ENCODE peak calls at places on chromosomes 7 and 10, in eight cellular contexts. One of them, this sample, is unnamed.

GRCh38 chr10:79023489-79024162 is 45.1 kb upstream of the ZMIZ1 start:
- DNase-seq in brain microvascular endothelial cell: no peak
- DNase-seq in nephron progenitor cell: no peak
- DNase-seq in fibroblast of mammary gland: peak
- DNase-seq in AG10803: no peak
- DNase-seq in endothelial cell: no peak
- DNase-seq in colonic mucosa: no peak
- DNase-seq in A549: no peak
- DNase-seq in this sample: no peak

GRCh38 chr10:2957785-2958184 is 109.6 kb upstream of the PFKP start:
- DNase-seq in fibroblast of mammary gland: no peak
- DNase-seq in nephron progenitor cell: no peak
- DNase-seq in A549: no peak
- DNase-seq in endothelial cell: no peak
- DNase-seq in colonic mucosa: no peak
- DNase-seq in AG10803: no peak
- DNase-seq in brain microvascular endothelial cell: no peak
- DNase-seq in this sample: no peak

GRCh38 chr7:2802504-2803341 is 41.4 kb downstream of the GNA12 start:
- DNase-seq in A549: peak
- DNase-seq in colonic mucosa: no peak
- DNase-seq in brain microvascular endothelial cell: peak
- DNase-seq in fibroblast of mammary gland: peak
- DNase-seq in endothelial cell: no peak
- DNase-seq in AG10803: no peak
- DNase-seq in nephron progenitor cell: no peak
- DNase-seq in this sample: no peak

GRCh38 chr7:135490783-135491182 is 19.1 kb downstream of the CNOT4 start:
- DNase-seq in endothelial cell: no peak
- DNase-seq in brain microvascular endothelial cell: peak
- DNase-seq in fibroblast of mammary gland: peak
- DNase-seq in colonic mucosa: peak
- DNase-seq in nephron progenitor cell: no peak
- DNase-seq in AG10803: peak
- DNase-seq in A549: peak
- DNase-seq in this sample: no peak

GRCh38 chr7:54037873-54038272 is 504.3 kb upstream of the VSTM2A start:
- DNase-seq in colonic mucosa: no peak
- DNase-seq in brain microvascular endothelial cell: no peak
- DNase-seq in A549: no peak
- DNase-seq in AG10803: no peak
- DNase-seq in endothelial cell: no peak
- DNase-seq in fibroblast of mammary gland: no peak
- DNase-seq in nephron progenitor cell: no peak
- DNase-seq in this sample: no peak

GRCh38 chr10:5622586-5622985 is 43.8 kb downstream of the ASB13 start:
- DNase-seq in nephron progenitor cell: no peak
- DNase-seq in brain microvascular endothelial cell: no peak
- DNase-seq in A549: no peak
- DNase-seq in fibroblast of mammary gland: no peak
- DNase-seq in endothelial cell: no peak
- DNase-seq in colonic mucosa: no peak
- DNase-seq in AG10803: no peak
- DNase-seq in this sample: no peak

GRCh38 chr7:30548762-30549344 is 44.2 kb upstream of the GGCT start:
- DNase-seq in endothelial cell: peak
- DNase-seq in colonic mucosa: peak
- DNase-seq in fibroblast of mammary gland: peak
- DNase-seq in brain microvascular endothelial cell: peak
- DNase-seq in AG10803: peak
- DNase-seq in A549: peak
- DNase-seq in nephron progenitor cell: peak
- DNase-seq in this sample: peak

GRCh38 chr10:16440396-16441105 is 3.7 kb downstream of the PTER start:
- DNase-seq in endothelial cell: no peak
- DNase-seq in brain microvascular endothelial cell: no peak
- DNase-seq in fibroblast of mammary gland: no peak
- DNase-seq in A549: no peak
- DNase-seq in AG10803: no peak
- DNase-seq in colonic mucosa: peak
- DNase-seq in nephron progenitor cell: no peak
- DNase-seq in this sample: no peak

GRCh38 chr10:102435529-102436233 is 3.3 kb upstream of the CUEDC2 start:
- DNase-seq in endothelial cell: no peak
- DNase-seq in colonic mucosa: no peak
- DNase-seq in brain microvascular endothelial cell: no peak
- DNase-seq in nephron progenitor cell: peak
- DNase-seq in A549: no peak
- DNase-seq in AG10803: no peak
- DNase-seq in fibroblast of mammary gland: no peak
- DNase-seq in this sample: no peak

GRCh38 chr7:139647085-139647484 is 123.6 kb downstream of the CLEC2L start:
- DNase-seq in endothelial cell: no peak
- DNase-seq in A549: no peak
- DNase-seq in AG10803: no peak
- DNase-seq in nephron progenitor cell: no peak
- DNase-seq in brain microvascular endothelial cell: peak
- DNase-seq in fibroblast of mammary gland: no peak
- DNase-seq in colonic mucosa: no peak
- DNase-seq in this sample: no peak

GRCh38 chr7:115975766-115976165 is 54.8 kb downstream of the TFEC start:
- DNase-seq in colonic mucosa: no peak
- DNase-seq in brain microvascular endothelial cell: no peak
- DNase-seq in A549: no peak
- DNase-seq in fibroblast of mammary gland: no peak
- DNase-seq in AG10803: no peak
- DNase-seq in endothelial cell: no peak
- DNase-seq in nephron progenitor cell: no peak
- DNase-seq in this sample: no peak

GRCh38 chr7:29274156-29275017 is 79.8 kb downstream of the CHN2 start:
- DNase-seq in brain microvascular endothelial cell: no peak
- DNase-seq in fibroblast of mammary gland: peak
- DNase-seq in endothelial cell: no peak
- DNase-seq in A549: no peak
- DNase-seq in colonic mucosa: no peak
- DNase-seq in nephron progenitor cell: no peak
- DNase-seq in AG10803: peak
- DNase-seq in this sample: no peak

GRCh38 chr10:122307669-122308486 is 36.8 kb downstream of the BTBD16 start:
- DNase-seq in brain microvascular endothelial cell: peak
- DNase-seq in fibroblast of mammary gland: peak
- DNase-seq in nephron progenitor cell: no peak
- DNase-seq in endothelial cell: no peak
- DNase-seq in A549: peak
- DNase-seq in colonic mucosa: peak
- DNase-seq in AG10803: peak
- DNase-seq in this sample: no peak

GRCh38 chr7:128936798-128937197 is 929 bp upstream of the IRF5 start:
- DNase-seq in AG10803: no peak
- DNase-seq in brain microvascular endothelial cell: no peak
- DNase-seq in nephron progenitor cell: no peak
- DNase-seq in A549: no peak
- DNase-seq in fibroblast of mammary gland: no peak
- DNase-seq in colonic mucosa: no peak
- DNase-seq in endothelial cell: no peak
- DNase-seq in this sample: no peak

GRCh38 chr10:80489371-80490112 is 35.4 kb downstream of the TSPAN14 start:
- DNase-seq in fibroblast of mammary gland: no peak
- DNase-seq in endothelial cell: no peak
- DNase-seq in AG10803: no peak
- DNase-seq in brain microvascular endothelial cell: no peak
- DNase-seq in nephron progenitor cell: no peak
- DNase-seq in A549: no peak
- DNase-seq in colonic mucosa: no peak
- DNase-seq in this sample: no peak

GRCh38 chr10:102449321-102450123 is 1.8 kb downstream of the C10orf95 start:
- DNase-seq in fibroblast of mammary gland: peak
- DNase-seq in endothelial cell: peak
- DNase-seq in A549: peak
- DNase-seq in brain microvascular endothelial cell: peak
- DNase-seq in AG10803: peak
- DNase-seq in colonic mucosa: peak
- DNase-seq in nephron progenitor cell: peak
- DNase-seq in this sample: no peak

GRCh38 chr10:87723500-87723899 is 63.8 kb downstream of the PAPSS2 start:
- DNase-seq in AG10803: no peak
- DNase-seq in A549: no peak
- DNase-seq in fibroblast of mammary gland: no peak
- DNase-seq in nephron progenitor cell: no peak
- DNase-seq in colonic mucosa: peak
- DNase-seq in endothelial cell: no peak
- DNase-seq in brain microvascular endothelial cell: no peak
- DNase-seq in this sample: no peak

GRCh38 chr7:55178863-55179773 is 160.3 kb downstream of the EGFR start:
- DNase-seq in A549: no peak
- DNase-seq in nephron progenitor cell: no peak
- DNase-seq in brain microvascular endothelial cell: no peak
- DNase-seq in fibroblast of mammary gland: no peak
- DNase-seq in AG10803: no peak
- DNase-seq in colonic mucosa: no peak
- DNase-seq in endothelial cell: no peak
- DNase-seq in this sample: no peak

DNA sequence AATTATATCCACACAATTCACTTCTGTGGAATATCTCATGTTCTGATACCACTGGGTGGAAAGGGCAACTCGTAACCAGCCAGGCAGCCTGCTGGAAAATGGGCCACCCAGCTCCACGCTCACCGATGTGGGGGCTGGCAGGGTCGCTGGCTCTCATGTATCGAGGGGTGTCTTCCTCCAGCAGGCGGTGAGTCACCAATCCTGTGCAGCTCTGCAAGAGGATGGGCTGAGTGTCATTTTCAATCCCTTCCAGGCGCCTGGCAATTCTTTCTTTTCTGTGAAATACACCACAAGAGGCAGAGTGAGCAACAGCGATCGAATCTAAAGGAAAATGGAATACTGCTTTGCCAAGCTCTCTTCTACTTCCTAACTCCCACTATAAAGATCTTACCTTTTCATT is 80.1 kb downstream of the SVIL start:
- DNase-seq in AG10803: peak
- DNase-seq in endothelial cell: no peak
- DNase-seq in nephron progenitor cell: no peak
- DNase-seq in colonic mucosa: no peak
- DNase-seq in brain microvascular endothelial cell: peak
- DNase-seq in fibroblast of mammary gland: peak
- DNase-seq in A549: no peak
- DNase-seq in this sample: no peak
- TF ChIP-seq CTCF in AG10803: peak
- TF ChIP-seq CTCF in endothelial cell: no peak
- TF ChIP-seq CTCF in nephron progenitor cell: no peak
- TF ChIP-seq CTCF in colonic mucosa: no peak
- TF ChIP-seq CTCF in brain microvascular endothelial cell: peak
- TF ChIP-seq CTCF in fibroblast of mammary gland: peak
- TF ChIP-seq CTCF in A549: no peak
- TF ChIP-seq CTCF in this sample: no peak

DNA sequence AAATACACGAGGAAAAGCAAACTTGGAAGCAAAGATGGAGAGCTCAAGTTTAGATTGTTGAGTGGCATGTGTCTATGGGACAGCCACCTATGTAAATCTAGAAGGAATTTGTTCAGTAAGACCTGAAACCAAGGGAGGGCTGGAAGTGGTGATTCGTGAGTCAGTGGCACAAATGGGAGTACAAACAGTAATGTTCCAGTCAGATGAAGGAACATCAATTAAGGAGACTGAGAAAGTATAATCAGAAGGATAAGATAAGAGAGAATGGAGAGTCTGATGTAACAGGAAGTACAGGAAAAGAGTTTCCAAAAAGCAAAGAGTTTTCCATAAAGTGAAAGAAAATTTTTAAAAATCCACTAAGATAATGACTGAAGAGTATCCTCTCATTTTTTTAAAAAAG is 544.2 kb downstream of the KIF20B start:
- DNase-seq in colonic mucosa: no peak
- DNase-seq in brain microvascular endothelial cell: no peak
- DNase-seq in fibroblast of mammary gland: no peak
- DNase-seq in endothelial cell: no peak
- DNase-seq in A549: no peak
- DNase-seq in nephron progenitor cell: no peak
- DNase-seq in AG10803: no peak
- DNase-seq in this sample: no peak
- TF ChIP-seq CTCF in colonic mucosa: no peak
- TF ChIP-seq CTCF in brain microvascular endothelial cell: no peak
- TF ChIP-seq CTCF in fibroblast of mammary gland: no peak
- TF ChIP-seq CTCF in endothelial cell: no peak
- TF ChIP-seq CTCF in A549: no peak
- TF ChIP-seq CTCF in nephron progenitor cell: no peak
- TF ChIP-seq CTCF in AG10803: no peak
- TF ChIP-seq CTCF in this sample: no peak

DNA sequence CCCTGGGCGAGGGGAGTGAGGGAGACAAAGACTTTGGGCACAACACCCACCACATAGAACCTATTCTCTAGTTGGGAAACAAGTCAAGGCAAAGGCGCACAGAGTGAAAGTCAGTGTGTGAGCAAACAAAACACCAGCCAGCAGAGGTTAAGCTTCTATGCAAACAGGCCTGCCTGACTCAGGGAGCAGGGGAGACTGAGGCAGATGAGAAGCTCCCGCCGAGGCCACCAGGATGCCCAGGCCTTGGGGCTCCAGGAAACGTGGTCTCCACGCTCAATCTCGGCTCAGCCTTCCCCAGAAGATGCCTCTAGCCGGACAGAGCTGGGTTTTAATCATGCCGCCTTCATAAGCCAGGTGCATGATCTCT is 74.1 kb upstream of the KCNMA1 start:
- DNase-seq in brain microvascular endothelial cell: no peak
- DNase-seq in AG10803: no peak
- DNase-seq in A549: no peak
- DNase-seq in endothelial cell: no peak
- DNase-seq in nephron progenitor cell: no peak
- DNase-seq in fibroblast of mammary gland: no peak
- DNase-seq in colonic mucosa: no peak
- DNase-seq in this sample: no peak
- TF ChIP-seq CTCF in brain microvascular endothelial cell: no peak
- TF ChIP-seq CTCF in AG10803: no peak
- TF ChIP-seq CTCF in A549: peak
- TF ChIP-seq CTCF in endothelial cell: no peak
- TF ChIP-seq CTCF in nephron progenitor cell: peak
- TF ChIP-seq CTCF in fibroblast of mammary gland: no peak
- TF ChIP-seq CTCF in colonic mucosa: no peak
- TF ChIP-seq CTCF in this sample: peak

DNA sequence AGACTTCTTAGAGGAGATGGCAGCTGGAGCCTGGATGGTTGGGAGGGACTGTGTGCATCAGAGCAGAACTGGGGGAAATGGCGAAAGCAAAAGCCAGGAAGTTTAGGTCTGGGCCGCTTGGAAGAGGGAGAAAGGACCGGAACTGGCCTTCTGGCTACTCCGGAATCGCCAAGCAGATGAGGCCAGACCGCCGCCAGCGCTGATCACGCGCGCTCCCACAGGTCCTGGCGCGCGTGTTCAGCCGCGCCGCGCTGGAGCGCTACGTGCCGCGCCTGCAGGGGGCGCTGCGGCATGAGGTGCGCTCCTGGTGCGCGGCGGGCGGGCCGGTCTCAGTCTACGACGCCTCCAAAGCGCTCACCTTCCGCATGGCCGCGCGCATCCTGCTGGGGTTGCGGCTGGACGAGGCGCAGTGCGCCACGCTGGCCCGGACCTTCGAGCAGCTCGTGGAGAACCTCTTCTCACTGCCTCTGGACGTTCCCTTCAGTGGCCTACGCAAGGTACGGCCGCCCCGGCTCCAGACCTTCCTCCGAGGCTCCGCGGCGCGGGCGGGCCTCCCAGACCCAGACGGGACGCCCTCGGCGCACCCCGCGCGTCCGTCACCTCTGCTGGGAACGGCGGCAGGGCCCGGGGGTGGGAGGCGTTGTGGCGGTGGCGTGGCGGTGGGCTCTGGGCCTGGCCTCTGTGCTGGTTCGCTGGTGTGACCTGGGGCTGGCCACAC is 2.1 kb downstream of the CYP26C1 start:
- DNase-seq in AG10803: peak
- DNase-seq in A549: peak
- DNase-seq in fibroblast of mammary gland: peak
- DNase-seq in nephron progenitor cell: peak
- DNase-seq in brain microvascular endothelial cell: no peak
- DNase-seq in endothelial cell: peak
- DNase-seq in colonic mucosa: peak
- DNase-seq in this sample: no peak
- TF ChIP-seq CTCF in AG10803: peak
- TF ChIP-seq CTCF in A549: peak
- TF ChIP-seq CTCF in fibroblast of mammary gland: no peak
- TF ChIP-seq CTCF in nephron progenitor cell: peak
- TF ChIP-seq CTCF in brain microvascular endothelial cell: peak
- TF ChIP-seq CTCF in endothelial cell: peak
- TF ChIP-seq CTCF in colonic mucosa: peak
- TF ChIP-seq CTCF in this sample: peak

This sample was measured in neural crest cell.